ENCODE peak calls at places on chromosome 21, in ten cellular contexts. K is GM12865, O is HFFc6, Y is body of pancreas, L is RWPE1, U is OCI-LY7, C is A549, R is tibial artery, E is omental fat pad, Q is osteocyte. H is an unnamed sample.

GRCh38 chr21:28442624-28443023 is 550.1 kb downstream of the LTN1 start:
- DNase-seq in Q (no peak), E (no peak), K (peak; percentile 13), C (no peak), Y (no peak), O (peak; percentile 74), L (no peak), R (no peak), U (no peak), H (no peak)

GRCh38 chr21:26389971-26390641 is 183.0 kb downstream of the CYYR1 start:
- DNase-seq in R (no peak), C (peak; percentile 10), Y (no peak), U (no peak), L (peak; percentile 84), E (no peak), O (peak; percentile 85), Q (no peak), K (peak; percentile 71), H (no peak)

GRCh38 chr21:29072873-29073221 is 601 bp downstream of the CCT8 start:
- DNase-seq in Y (no peak), L (peak; percentile 18), Q (no peak), C (no peak), O (peak; percentile 16), K (peak; percentile 51), U (peak; percentile 50), R (no peak), E (no peak), H (no peak)

GRCh38 chr21:33022489-33022827 is 3.3 kb upstream of the OLIG2 start:
- DNase-seq in R (no peak), C (no peak), O (no peak), E (no peak), Y (no peak), Q (no peak), U (no peak), K (no peak), L (no peak), H (no peak)

GRCh38 chr21:37357691-37358090 is 8.9 kb upstream of the DYRK1A start:
- DNase-seq in E (no peak), L (peak; percentile 54), R (no peak), K (no peak), Y (no peak), C (no peak), U (no peak), Q (no peak), O (no peak), H (no peak)

GRCh38 chr21:45866473-45867010 is 115.0 kb upstream of the COL6A1 start:
- DNase-seq in R (no peak), O (no peak), C (no peak), Q (no peak), U (no peak), Y (no peak), L (no peak), K (no peak), E (no peak), H (no peak)

GRCh38 chr21:17780539-17780938 is 38.6 kb downstream of the C21orf91 start:
- DNase-seq in C (no peak), U (peak; percentile 23), E (no peak), Y (no peak), Q (no peak), R (no peak), O (no peak), L (no peak), K (peak; percentile 93), H (no peak)

GRCh38 chr21:35868869-35869223 is 191.5 kb downstream of the SETD4 start:
- DNase-seq in E (no peak), Q (no peak), U (no peak), C (no peak), O (no peak), L (no peak), Y (no peak), R (no peak), K (no peak), H (no peak)

GRCh38 chr21:29523646-29524045 is 224.9 kb downstream of the BACH1 start:
- DNase-seq in U (no peak), R (no peak), L (no peak), K (no peak), C (no peak), Y (peak; percentile 40), E (no peak), O (no peak), Q (no peak), H (no peak)

GRCh38 chr21:31509108-31510017 is 150.1 kb upstream of the SOD1 start:
- DNase-seq in C (peak; percentile 44), L (peak; percentile 81), U (peak; percentile 64), Y (no peak), Q (no peak), R (no peak), E (no peak), K (peak; percentile 58), O (no peak), H (no peak)

GRCh38 chr21:29403291-29403690 is 104.6 kb downstream of the BACH1 start:
- DNase-seq in L (no peak), Q (no peak), O (no peak), R (no peak), K (no peak), E (no peak), Y (no peak), C (no peak), U (no peak), H (no peak)

GRCh38 chr21:25970254-25970930 is 200.2 kb downstream of the APP start:
- DNase-seq in C (no peak), Q (no peak), E (no peak), U (no peak), L (no peak), R (no peak), Y (no peak), K (no peak), O (no peak), H (no peak)

GRCh38 chr21:24509131-24509530 is 1098.2 kb downstream of the MRPL39 start:
- DNase-seq in O (no peak), R (no peak), E (no peak), Q (no peak), Y (no peak), U (no peak), L (no peak), C (no peak), K (no peak), H (no peak)

DNA sequence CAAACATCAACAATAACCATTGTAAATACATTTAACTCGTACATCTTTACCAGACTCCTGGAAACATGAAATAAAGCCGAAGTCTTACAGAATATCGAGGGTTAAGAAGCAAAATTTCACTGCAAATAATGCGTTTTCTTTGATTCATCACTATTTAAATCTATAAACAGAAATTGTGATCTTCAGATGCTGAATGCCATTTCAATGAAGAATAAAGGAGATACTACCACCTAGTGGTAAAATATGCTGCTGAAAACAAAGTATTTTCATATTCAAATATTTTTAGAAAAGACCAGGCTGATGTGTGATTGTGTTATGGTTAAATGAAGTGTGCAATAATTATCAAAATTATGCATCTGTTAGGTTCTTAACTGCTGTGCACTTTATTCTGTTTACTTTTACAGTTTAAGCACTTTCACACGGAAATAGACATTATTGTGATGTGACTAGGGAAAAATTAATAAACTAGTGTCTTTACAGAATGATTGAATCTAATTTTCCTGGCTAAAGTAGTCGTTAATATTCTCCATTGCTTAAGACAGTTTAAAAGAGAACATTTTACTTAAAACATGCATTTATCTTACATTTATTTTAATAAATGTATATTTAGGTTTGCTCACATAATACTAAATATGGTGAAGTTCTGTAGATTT is 1093.1 kb downstream of the MRPL39 start:
- DNase-seq in Y (no peak), Q (no peak), R (no peak), U (no peak), C (no peak), L (no peak), O (no peak), K (peak; percentile 1), E (no peak), H (no peak)
- TF ChIP-seq CTCF in Y (no peak), Q (peak; percentile 54), R (no peak), U (peak; percentile 56), C (no peak), L (peak; percentile 65), O (peak; percentile 72), K (peak; percentile 26), E (no peak), H (peak; percentile 31)

DNA sequence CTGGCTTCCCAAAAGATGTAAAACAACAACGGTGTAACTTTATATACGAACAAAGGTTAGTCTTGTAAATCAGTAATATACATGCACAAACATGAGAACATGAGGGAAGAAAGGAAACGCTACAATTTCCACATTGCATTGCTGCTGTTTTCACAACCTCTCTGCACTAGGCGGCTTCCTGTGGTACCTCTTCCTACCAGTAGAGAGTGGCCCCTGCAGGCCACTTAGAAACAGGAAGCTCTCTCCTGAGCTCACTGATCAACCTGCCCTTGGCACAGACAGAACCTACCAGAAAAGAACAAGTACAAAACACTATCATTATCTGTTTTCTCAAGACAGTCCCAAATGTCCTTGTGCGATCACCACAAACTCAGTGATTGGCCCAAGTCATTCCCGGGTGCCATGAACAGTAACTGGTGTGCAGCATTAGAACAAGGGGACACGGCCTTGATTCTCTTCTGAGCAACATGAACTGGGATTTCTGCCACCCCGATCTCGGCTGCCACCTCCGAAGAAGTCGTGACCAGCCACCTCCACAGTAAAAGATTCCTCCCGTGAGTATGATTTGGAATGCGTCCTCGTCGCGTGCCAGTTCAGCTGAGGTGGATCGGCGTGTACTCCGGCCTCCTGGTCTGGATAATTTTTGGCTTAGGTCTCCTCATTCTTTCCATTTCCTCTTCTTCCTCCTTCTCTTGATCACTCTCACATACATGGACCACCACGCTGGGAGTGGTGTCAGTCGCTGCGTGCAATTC is 5.7 kb upstream of the KCNE1 start:
- DNase-seq in R (no peak), K (peak; percentile 56), Q (no peak), C (no peak), Y (no peak), O (no peak), L (no peak), U (peak; percentile 43), E (no peak), H (no peak)
- TF ChIP-seq CTCF in R (no peak), K (peak; percentile 36), Q (peak; percentile 29), C (no peak), Y (no peak), O (peak; percentile 58), L (no peak), U (peak; percentile 60), E (no peak), H (no peak)

GRCh38 chr21:39072468-39072867 is 110.8 kb downstream of the PSMG1 start:
- DNase-seq in Y (no peak), L (no peak), C (no peak), U (no peak), Q (no peak), K (no peak), R (no peak), O (no peak), E (no peak), H (no peak)
- TF ChIP-seq CTCF in Y (no peak), L (no peak), C (no peak), U (no peak), Q (no peak), K (no peak), R (no peak), O (no peak), E (no peak), H (no peak)

DNA sequence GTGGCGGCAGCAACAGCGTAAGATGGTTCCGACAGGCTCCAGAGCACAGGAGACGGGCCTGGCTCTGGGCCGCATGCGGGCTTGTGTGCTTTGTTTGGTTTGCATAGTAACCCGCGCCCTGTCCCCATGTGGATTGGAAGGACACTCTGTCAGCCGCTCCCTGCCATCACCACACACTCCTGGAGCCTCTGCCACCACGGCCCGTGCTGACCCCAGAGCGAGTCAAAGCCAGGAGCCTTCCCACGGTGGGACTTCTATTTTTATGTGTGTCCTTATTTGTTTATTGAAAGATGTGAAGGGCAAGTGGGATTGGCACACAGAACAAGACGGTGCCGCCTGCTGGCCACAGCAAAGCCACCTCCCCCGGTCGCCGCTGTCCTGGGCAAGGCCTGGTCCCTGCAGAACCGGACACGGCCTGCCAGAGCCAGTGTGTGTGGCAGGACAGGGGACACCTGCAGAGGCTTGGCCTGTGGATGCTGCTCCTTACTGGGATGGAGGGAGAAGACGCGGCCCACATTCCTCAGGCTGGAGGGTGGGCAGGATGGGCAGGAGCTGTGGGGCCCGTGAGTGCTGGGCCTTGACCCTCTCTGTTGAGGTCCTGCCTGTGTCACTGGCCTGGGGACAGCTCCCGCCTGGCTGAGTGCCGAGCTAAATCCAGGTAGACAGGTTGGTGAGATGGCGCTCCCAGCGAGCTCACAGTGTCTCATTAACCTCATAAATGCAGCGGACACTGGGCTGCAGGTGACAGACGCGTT is 64.4 kb downstream of the AGPAT3 start:
- DNase-seq in Y (no peak), C (no peak), K (no peak), U (no peak), Q (no peak), R (no peak), L (no peak), E (no peak), O (no peak), H (no peak)
- TF ChIP-seq CTCF in Y (no peak), C (no peak), K (no peak), U (no peak), Q (no peak), R (no peak), L (no peak), E (no peak), O (no peak), H (no peak)

H was measured in mesothelial cell of epicardium.